ENCODE peak calls at places on chromosome 15, in nine cellular contexts. One of them, this sample, is unnamed.

GRCh38 chr15:88649286-88649733 is 10.5 kb downstream of the ISG20 start:
- DNase-seq in WERI-Rb-1: no peak
- DNase-seq in bronchial epithelial cell: peak; percentile 89
- DNase-seq in activated naive CD8-positive, alpha-beta T cell treated with anti-CD3 and anti-CD28 coated beads, Interleukin-2, amount 50 U/mL, for 24 hours: peak; percentile 83
- DNase-seq in HuH-7.5: no peak
- DNase-seq in pons: peak; percentile 95
- DNase-seq in T1000: peak; percentile 30
- DNase-seq in T-helper 2 cell: peak; percentile 71
- DNase-seq in C1 segment of cervical spinal cord: peak; percentile 49
- DNase-seq in this sample: peak; percentile 89

GRCh38 chr15:80161473-80162016 is 8.7 kb downstream of the FAH start:
- DNase-seq in HuH-7.5: no peak
- DNase-seq in T-helper 2 cell: no peak
- DNase-seq in bronchial epithelial cell: no peak
- DNase-seq in pons: no peak
- DNase-seq in T1000: no peak
- DNase-seq in WERI-Rb-1: no peak
- DNase-seq in activated naive CD8-positive, alpha-beta T cell treated with anti-CD3 and anti-CD28 coated beads, Interleukin-2, amount 50 U/mL, for 24 hours: no peak
- DNase-seq in C1 segment of cervical spinal cord: no peak
- DNase-seq in this sample: no peak

GRCh38 chr15:99321477-99321876 is 70.2 kb downstream of the LRRC28 start:
- DNase-seq in C1 segment of cervical spinal cord: no peak
- DNase-seq in bronchial epithelial cell: peak; percentile 84
- DNase-seq in T1000: no peak
- DNase-seq in WERI-Rb-1: no peak
- DNase-seq in T-helper 2 cell: no peak
- DNase-seq in pons: no peak
- DNase-seq in HuH-7.5: no peak
- DNase-seq in activated naive CD8-positive, alpha-beta T cell treated with anti-CD3 and anti-CD28 coated beads, Interleukin-2, amount 50 U/mL, for 24 hours: no peak
- DNase-seq in this sample: no peak

GRCh38 chr15:52042051-52042851 is 23.2 kb downstream of the MAPK6 start:
- DNase-seq in bronchial epithelial cell: peak; percentile 50
- DNase-seq in WERI-Rb-1: no peak
- DNase-seq in HuH-7.5: no peak
- DNase-seq in T-helper 2 cell: no peak
- DNase-seq in pons: peak; percentile 86
- DNase-seq in C1 segment of cervical spinal cord: no peak
- DNase-seq in T1000: no peak
- DNase-seq in activated naive CD8-positive, alpha-beta T cell treated with anti-CD3 and anti-CD28 coated beads, Interleukin-2, amount 50 U/mL, for 24 hours: no peak
- DNase-seq in this sample: peak; percentile 33

GRCh38 chr15:99536422-99537033 is 29.3 kb upstream of the MEF2A start:
- DNase-seq in bronchial epithelial cell: peak; percentile 55
- DNase-seq in HuH-7.5: no peak
- DNase-seq in activated naive CD8-positive, alpha-beta T cell treated with anti-CD3 and anti-CD28 coated beads, Interleukin-2, amount 50 U/mL, for 24 hours: no peak
- DNase-seq in T1000: no peak
- DNase-seq in pons: peak; percentile 85
- DNase-seq in T-helper 2 cell: no peak
- DNase-seq in WERI-Rb-1: no peak
- DNase-seq in C1 segment of cervical spinal cord: no peak
- DNase-seq in this sample: peak; percentile 94

GRCh38 chr15:40108061-40108854 is 421 bp downstream of the BMF start:
- DNase-seq in HuH-7.5: no peak
- DNase-seq in activated naive CD8-positive, alpha-beta T cell treated with anti-CD3 and anti-CD28 coated beads, Interleukin-2, amount 50 U/mL, for 24 hours: no peak
- DNase-seq in C1 segment of cervical spinal cord: no peak
- DNase-seq in T1000: peak; percentile 10
- DNase-seq in WERI-Rb-1: no peak
- DNase-seq in T-helper 2 cell: peak; percentile 7
- DNase-seq in pons: peak; percentile 22
- DNase-seq in bronchial epithelial cell: no peak
- DNase-seq in this sample: peak; percentile 32

GRCh38 chr15:75049392-75049791 is 26.0 kb downstream of the PPCDC start:
- DNase-seq in activated naive CD8-positive, alpha-beta T cell treated with anti-CD3 and anti-CD28 coated beads, Interleukin-2, amount 50 U/mL, for 24 hours: no peak
- DNase-seq in T1000: no peak
- DNase-seq in T-helper 2 cell: no peak
- DNase-seq in WERI-Rb-1: no peak
- DNase-seq in C1 segment of cervical spinal cord: no peak
- DNase-seq in pons: peak; percentile 52
- DNase-seq in HuH-7.5: no peak
- DNase-seq in bronchial epithelial cell: no peak
- DNase-seq in this sample: no peak

GRCh38 chr15:53197426-53197839 is 407.3 kb upstream of the ONECUT1 start:
- DNase-seq in activated naive CD8-positive, alpha-beta T cell treated with anti-CD3 and anti-CD28 coated beads, Interleukin-2, amount 50 U/mL, for 24 hours: peak; percentile 48
- DNase-seq in WERI-Rb-1: peak; percentile 77
- DNase-seq in bronchial epithelial cell: peak; percentile 35
- DNase-seq in T-helper 2 cell: no peak
- DNase-seq in pons: peak; percentile 47
- DNase-seq in HuH-7.5: peak; percentile 43
- DNase-seq in T1000: no peak
- DNase-seq in C1 segment of cervical spinal cord: peak; percentile 15
- DNase-seq in this sample: peak; percentile 61

GRCh38 chr15:74129411-74130088 is 836 bp upstream of the ISLR2 start:
- DNase-seq in HuH-7.5: no peak
- DNase-seq in bronchial epithelial cell: no peak
- DNase-seq in WERI-Rb-1: no peak
- DNase-seq in pons: no peak
- DNase-seq in activated naive CD8-positive, alpha-beta T cell treated with anti-CD3 and anti-CD28 coated beads, Interleukin-2, amount 50 U/mL, for 24 hours: peak; percentile 10
- DNase-seq in T1000: no peak
- DNase-seq in C1 segment of cervical spinal cord: no peak
- DNase-seq in T-helper 2 cell: no peak
- DNase-seq in this sample: no peak

GRCh38 chr15:27850961-27851636 is 248.0 kb downstream of the OCA2 start:
- DNase-seq in T1000: no peak
- DNase-seq in T-helper 2 cell: no peak
- DNase-seq in C1 segment of cervical spinal cord: no peak
- DNase-seq in pons: no peak
- DNase-seq in bronchial epithelial cell: no peak
- DNase-seq in activated naive CD8-positive, alpha-beta T cell treated with anti-CD3 and anti-CD28 coated beads, Interleukin-2, amount 50 U/mL, for 24 hours: no peak
- DNase-seq in WERI-Rb-1: no peak
- DNase-seq in HuH-7.5: no peak
- DNase-seq in this sample: no peak